ENCODE peak calls at places on chromosomes 3 and 15, in four cellular contexts. R is neural progenitor cell, T is MM.1S, I is HCT116. D is an unnamed sample. For H4K20me1, the result is how much of the 10 kb centered on the place peaks cover.

GRCh38 chr3:175805825-175806224 is 946.7 kb downstream of the NAALADL2 start:
- DNase-seq in R (no peak), T (no peak), I (no peak), D (peak)

GRCh38 chr3:170171563-170171962 is 10.0 kb downstream of the PHC3 start:
- DNase-seq in R (no peak), T (peak), I (no peak), D (no peak)

GRCh38 chr3:123385499-123385898 is 63.4 kb downstream of the ADCY5 start:
- DNase-seq in R (no peak), T (no peak), I (no peak), D (no peak)

GRCh38 chr3:184591789-184592188 is 30.2 kb downstream of the EPHB3 start:
- DNase-seq in R (no peak), T (no peak), I (no peak), D (peak)

GRCh38 chr15:45640610-45641009 is 5.8 kb downstream of the SQOR start:
- DNase-seq in R (no peak), T (no peak), I (peak), D (peak)

GRCh38 chr3:189160519-189161309 is 11.1 kb upstream of the TPRG1 start:
- DNase-seq in R (no peak), T (no peak), I (no peak), D (no peak)

GRCh38 chr3:46542801-46543201 is 23.3 kb downstream of the LRRC2 start:
- DNase-seq in R (no peak), T (no peak), I (no peak), D (peak)

GRCh38 chr3:17645074-17645698 is 97.2 kb downstream of the TBC1D5 start:
- DNase-seq in R (peak), T (peak), I (peak), D (no peak)

GRCh38 chr3:176631175-176631574 is 566.1 kb downstream of the TBL1XR1 start:
- DNase-seq in R (no peak), T (no peak), I (no peak), D (no peak)

GRCh38 chr15:75349851-75350588 is 3.2 kb downstream of the NEIL1 start:
- DNase-seq in R (no peak), T (no peak), I (no peak), D (peak)

GRCh38 chr3:123337226-123337625 is 111.7 kb downstream of the ADCY5 start:
- DNase-seq in R (no peak), T (no peak), I (no peak), D (peak)

GRCh38 chr3:120452816-120453215 is 2.0 kb upstream of the FSTL1 start:
- DNase-seq in R (no peak), T (no peak), I (no peak), D (no peak)

GRCh38 chr15:94324835-94325767 is 93.7 kb downstream of the MCTP2 start:
- DNase-seq in R (no peak), T (no peak), I (no peak), D (no peak)

GRCh38 chr3:94082412-94082937 is 19.6 kb downstream of the NSUN3 start:
- DNase-seq in R (no peak), T (no peak), I (no peak), D (peak)

GRCh38 chr3:46662771-46663551 is 30.5 kb downstream of the ALS2CL start:
- DNase-seq in R (no peak), T (no peak), I (no peak), D (peak)

GRCh38 chr15:62847900-62848489 is 194.6 kb upstream of the TPM1 start:
- DNase-seq in R (peak), T (peak), I (peak), D (peak)

DNA sequence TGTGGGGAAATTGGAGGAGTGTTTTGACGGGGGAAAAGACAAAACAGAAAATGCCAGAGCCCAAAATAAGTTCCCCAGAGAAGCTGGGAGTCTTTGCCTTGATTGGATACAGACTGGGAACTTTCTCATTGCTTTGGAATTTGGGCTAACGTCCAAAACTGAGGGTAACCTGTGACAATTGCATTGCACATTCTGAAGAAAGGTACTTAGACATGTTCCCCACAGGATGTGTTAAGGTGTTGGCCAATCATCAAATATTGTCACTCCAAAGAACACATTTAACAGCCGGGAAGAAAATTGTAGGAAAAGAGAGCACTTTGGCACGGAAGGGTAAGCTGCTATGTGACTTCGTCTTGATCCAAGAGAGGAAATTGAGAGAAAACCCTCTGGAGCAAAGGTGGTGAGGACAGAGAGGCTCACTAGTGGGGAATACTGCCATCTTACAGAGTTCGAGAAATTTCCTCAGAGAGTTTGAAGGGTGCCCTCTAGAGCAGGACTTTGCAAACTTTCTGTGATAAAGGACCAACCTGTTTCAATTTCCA is 619.5 kb upstream of the TBL1XR1 start:
- DNase-seq in R (no peak), T (peak), I (peak), D (no peak)
- TF ChIP-seq CTCF in R (no peak), T (peak), I (peak), D (peak)

DNA sequence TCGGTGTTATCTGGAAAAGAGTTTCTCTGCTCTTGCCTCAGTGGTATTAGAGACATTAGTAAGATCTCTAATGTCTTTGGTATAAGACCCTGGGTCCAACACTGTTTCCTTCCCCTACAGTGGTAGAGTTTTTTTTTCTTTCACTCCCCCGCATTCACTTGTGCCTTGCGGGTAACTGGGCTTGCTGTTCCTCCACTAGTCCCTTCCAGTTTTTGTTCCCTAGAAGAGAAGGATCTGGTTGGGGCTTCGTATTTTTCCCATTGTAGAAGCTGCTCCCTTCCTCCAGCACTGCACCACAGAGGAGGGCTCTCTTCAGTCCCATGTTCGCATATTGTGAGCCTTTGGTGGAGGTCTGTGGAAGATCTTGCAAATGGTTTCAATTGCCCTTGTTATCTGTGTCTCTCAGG is 13.7 kb downstream of the CTDSPL2 start:
- DNase-seq in R (no peak), T (no peak), I (no peak), D (peak)
- H4K20me1 ChIP-seq in R (half or more), T (under half), I (under half), D (under half)

GRCh38 chr3:110332591-110332990 is 739.0 kb upstream of the NECTIN3 start:
- DNase-seq in R (no peak), T (no peak), I (no peak), D (no peak)
- TF ChIP-seq CTCF in R (no peak), T (no peak), I (no peak), D (no peak)

GRCh38 chr3:31621314-31621713 is 88.6 kb downstream of the STT3B start:
- DNase-seq in R (no peak), T (no peak), I (no peak), D (peak)

GRCh38 chr3:31625358-31625757 is 92.6 kb downstream of the STT3B start:
- DNase-seq in R (peak), T (no peak), I (no peak), D (no peak)

GRCh38 chr3:31624054-31624709 is 91.5 kb downstream of the STT3B start:
- DNase-seq in R (no peak), T (peak), I (no peak), D (no peak)

GRCh38 chr3:31622636-31623288 is 90.0 kb downstream of the STT3B start:
- DNase-seq in R (no peak), T (no peak), I (no peak), D (no peak)

GRCh38 chr3:31620656-31621055 is 87.9 kb downstream of the STT3B start:
- DNase-seq in R (peak), T (peak), I (no peak), D (no peak)
- H4K20me1 ChIP-seq in R (under half), T (under half), I (under half), D (under half)

GRCh38 chr15:98646546-98647025 is 1.8 kb upstream of the IGF1R start:
- DNase-seq in R (no peak), T (no peak), I (no peak), D (peak)

GRCh38 chr15:98647026-98647773 is 1.1 kb upstream of the IGF1R start:
- DNase-seq in R (peak), T (peak), I (peak), D (peak)

GRCh38 chr15:98649621-98649995 is 1.3 kb downstream of the IGF1R start:
- DNase-seq in R (peak), T (peak), I (no peak), D (peak)

GRCh38 chr15:98648654-98649537 is 557 bp downstream of the IGF1R start:
- DNase-seq in R (peak), T (peak), I (no peak), D (peak)

DNA sequence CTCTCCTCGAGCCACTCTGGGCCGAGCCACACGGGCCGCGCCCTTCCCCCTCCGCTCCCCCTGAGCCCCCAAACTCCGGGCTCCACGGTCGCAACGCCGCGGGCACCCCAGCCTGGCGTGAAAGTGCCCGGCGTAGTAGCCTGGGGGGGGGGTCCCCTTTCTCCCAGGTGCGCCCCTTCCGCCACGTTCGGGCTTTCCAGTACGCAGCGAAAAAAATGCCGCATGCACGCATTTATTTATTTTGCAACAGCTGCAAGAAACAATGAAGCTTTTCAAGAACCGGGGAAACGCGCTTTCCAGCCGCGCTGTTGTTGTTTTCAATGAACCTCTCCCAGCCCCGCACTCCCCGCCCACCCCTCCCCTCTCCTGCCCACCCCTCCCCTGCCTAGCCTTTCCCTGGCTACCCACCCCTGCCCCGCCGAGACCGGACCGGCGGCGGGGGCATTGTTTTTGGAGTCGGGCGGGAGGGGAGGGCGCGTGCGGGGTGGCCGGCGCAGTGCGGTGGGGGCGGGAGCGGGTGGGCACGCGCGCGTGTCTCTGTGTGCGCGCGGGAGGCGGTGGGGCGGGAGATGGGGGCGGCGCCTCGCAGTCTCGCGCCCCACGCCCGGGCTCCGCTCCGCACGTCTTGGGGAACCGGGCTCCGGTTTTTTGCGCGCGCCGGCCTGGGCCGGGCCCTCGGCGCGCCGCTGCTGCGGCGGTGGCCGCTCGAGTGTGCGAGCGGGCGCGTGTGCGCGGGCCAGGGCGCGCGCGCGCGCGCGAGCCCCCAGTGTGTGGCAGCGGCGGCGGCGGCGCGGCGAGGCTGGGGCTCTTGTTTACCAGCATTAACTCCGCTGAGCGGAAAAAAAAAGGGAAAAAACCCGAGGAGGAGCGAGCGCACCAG is at the start of gene IGF1R:
- DNase-seq in R (peak), T (peak), I (peak), D (peak)
- TF ChIP-seq CTCF in R (peak), T (no peak), I (no peak), D (no peak)

DNA sequence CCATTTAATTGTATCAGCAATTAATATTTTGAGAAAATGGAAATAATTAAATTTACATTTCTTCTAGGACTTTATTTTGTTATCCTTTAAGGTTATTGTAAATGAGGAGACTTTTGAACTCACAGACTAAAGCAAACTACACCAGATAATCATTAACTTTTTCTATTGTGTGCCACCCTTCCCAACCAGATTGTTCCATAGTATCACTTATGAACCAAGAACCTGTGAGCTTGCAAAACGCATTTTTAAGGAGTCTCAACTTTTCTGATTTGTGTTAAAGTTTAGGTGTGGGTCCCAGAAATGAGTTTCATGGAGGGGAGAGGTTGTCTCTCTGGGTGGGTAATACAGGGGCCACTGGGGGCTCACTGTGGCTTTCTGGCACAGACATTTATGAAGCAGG is 75.7 kb downstream of the IGF1R start:
- DNase-seq in R (no peak), T (no peak), I (no peak), D (no peak)
- H4K20me1 ChIP-seq in R (half or more), T (under half), I (under half), D (under half)

DNA sequence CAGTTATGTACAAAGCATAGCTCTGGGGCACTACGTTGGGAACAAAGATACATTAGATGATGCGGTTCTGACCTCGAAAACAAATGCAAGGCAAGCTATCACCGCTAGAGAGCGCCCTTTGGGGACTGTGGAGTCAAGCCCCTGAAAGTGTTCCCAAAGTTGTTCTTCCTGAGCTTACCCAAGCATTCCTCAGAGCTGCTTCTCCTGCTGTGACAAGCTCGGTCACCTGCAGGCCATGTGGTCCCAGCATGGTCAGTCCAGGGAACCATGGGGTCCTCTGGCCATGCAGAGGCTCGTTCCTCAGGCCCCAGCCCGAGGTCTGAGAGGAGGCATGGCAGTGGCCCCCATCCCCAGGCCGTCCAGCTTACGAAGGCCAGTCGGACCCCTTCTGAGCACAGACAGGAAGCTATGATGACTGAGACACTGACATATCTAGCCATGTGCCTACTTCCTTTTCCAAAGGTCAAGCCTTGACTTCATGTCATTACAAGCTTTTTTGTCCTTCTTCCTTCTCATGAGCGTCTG is 79.5 kb downstream of the ATP10A start:
- DNase-seq in R (peak), T (no peak), I (no peak), D (peak)
- TF ChIP-seq CTCF in R (peak), T (no peak), I (no peak), D (peak)

GRCh38 chr15:77070180-77070499 is 769 bp downstream of the TSPAN3 start:
- DNase-seq in R (no peak), T (no peak), I (no peak), D (peak)

GRCh38 chr15:77066961-77067690 is 3.8 kb downstream of the TSPAN3 start:
- DNase-seq in R (no peak), T (no peak), I (no peak), D (no peak)

GRCh38 chr15:77069521-77070121 is 1.3 kb downstream of the TSPAN3 start:
- DNase-seq in R (no peak), T (no peak), I (no peak), D (peak)

GRCh38 chr15:77067691-77068367 is 3.1 kb downstream of the TSPAN3 start:
- DNase-seq in R (no peak), T (no peak), I (no peak), D (no peak)

GRCh38 chr15:77068633-77069032 is 2.3 kb downstream of the TSPAN3 start:
- DNase-seq in R (no peak), T (no peak), I (no peak), D (no peak)
- H4K20me1 ChIP-seq in R (half or more), T (under half), I (under half), D (under half)